ENCODE peak calls at places on chromosome 22, in six cellular contexts. Y is pancreas, E is Peyer's patch, A is stomach, O is colonic mucosa, K is HL-60. B is an unnamed sample.

GRCh38 chr22:49107961-49108530 is 719.6 kb downstream of the BRD1 start:
- DNase-seq in Y (no peak), E (no peak), A (no peak), O (no peak), K (no peak), B (no peak)

GRCh38 chr22:40040927-40041326 is 46.2 kb downstream of the FAM83F start:
- DNase-seq in Y (no peak), E (peak), A (no peak), O (no peak), K (no peak), B (no peak)

GRCh38 chr22:44587911-44588310 is 89.9 kb upstream of the RTL6 start:
- DNase-seq in Y (no peak), E (no peak), A (no peak), O (no peak), K (no peak), B (no peak)

GRCh38 chr22:36659762-36660509 is 43.6 kb downstream of the CACNG2 start:
- DNase-seq in Y (peak), E (peak), A (peak), O (peak), K (peak), B (no peak)

GRCh38 chr22:44085743-44086741 is 61.9 kb downstream of the PARVB start:
- DNase-seq in Y (peak), E (peak), A (peak), O (peak), K (peak), B (peak)

GRCh38 chr22:50014655-50015401 is 2.3 kb upstream of the IL17REL start:
- DNase-seq in Y (no peak), E (peak), A (no peak), O (no peak), K (no peak), B (no peak)

GRCh38 chr22:40749829-40750228 is 69.3 kb downstream of the SLC25A17 start:
- DNase-seq in Y (no peak), E (no peak), A (no peak), O (no peak), K (no peak), B (no peak)

GRCh38 chr22:37101311-37102063 is 8.0 kb downstream of the TMPRSS6 start:
- DNase-seq in Y (no peak), E (peak), A (peak), O (peak), K (no peak), B (no peak)

GRCh38 chr22:47367107-47367690 is 604.7 kb downstream of the TBC1D22A start:
- DNase-seq in Y (no peak), E (peak), A (peak), O (peak), K (no peak), B (no peak)

GRCh38 chr22:30290679-30291333 is 1.5 kb upstream of the CASTOR1 start:
- DNase-seq in Y (peak), E (peak), A (peak), O (peak), K (no peak), B (no peak)

GRCh38 chr22:48277868-48278581 is 1515.6 kb downstream of the TBC1D22A start:
- DNase-seq in Y (no peak), E (no peak), A (no peak), O (peak), K (no peak), B (no peak)

GRCh38 chr22:43419371-43420080 is 7.7 kb downstream of the MPPED1 start:
- DNase-seq in Y (peak), E (no peak), A (peak), O (no peak), K (no peak), B (no peak)

GRCh38 chr22:38271101-38271500 is 1.7 kb downstream of the TMEM184B start:
- DNase-seq in Y (no peak), E (no peak), A (no peak), O (no peak), K (no peak), B (no peak)

GRCh38 chr22:24407278-24407665 is 20.1 kb upstream of the ADORA2A start:
- DNase-seq in Y (no peak), E (no peak), A (no peak), O (no peak), K (no peak), B (no peak)

GRCh38 chr22:46202897-46203589 is 47.0 kb downstream of the CDPF1 start:
- DNase-seq in Y (no peak), E (peak), A (no peak), O (peak), K (no peak), B (no peak)

GRCh38 chr22:49208003-49208402 is 619.7 kb downstream of the BRD1 start:
- DNase-seq in Y (no peak), E (peak), A (peak), O (no peak), K (no peak), B (no peak)

GRCh38 chr22:37063436-37064420 is 12.2 kb downstream of the KCTD17 start:
- DNase-seq in Y (no peak), E (no peak), A (no peak), O (peak), K (no peak), B (no peak)

GRCh38 chr22:23551385-23551784 is 28.7 kb downstream of the IGLL1 start:
- DNase-seq in Y (no peak), E (no peak), A (no peak), O (no peak), K (no peak), B (no peak)

GRCh38 chr22:47355776-47356432 is 593.5 kb downstream of the TBC1D22A start:
- DNase-seq in Y (no peak), E (no peak), A (peak), O (no peak), K (no peak), B (no peak)

GRCh38 chr22:20805972-20806471 is 32.1 kb downstream of the SERPIND1 start:
- DNase-seq in Y (no peak), E (peak), A (no peak), O (no peak), K (no peak), B (no peak)

GRCh38 chr22:32076726-32077550 is 33.9 kb downstream of the SLC5A1 start:
- DNase-seq in Y (no peak), E (no peak), A (no peak), O (no peak), K (no peak), B (no peak)

GRCh38 chr22:23862103-23862502 is 4.4 kb downstream of the SLC2A11 start:
- DNase-seq in Y (no peak), E (no peak), A (no peak), O (no peak), K (no peak), B (peak)

GRCh38 chr22:49296561-49296960 is 531.1 kb downstream of the BRD1 start:
- DNase-seq in Y (no peak), E (no peak), A (peak), O (no peak), K (no peak), B (no peak)

GRCh38 chr22:26590525-26590858 is 560 bp upstream of the TPST2 start:
- DNase-seq in Y (no peak), E (no peak), A (no peak), O (peak), K (no peak), B (no peak)

GRCh38 chr22:36510384-36510783 is 3.5 kb upstream of the FOXRED2 start:
- DNase-seq in Y (no peak), E (no peak), A (no peak), O (no peak), K (no peak), B (no peak)

GRCh38 chr22:36193171-36193570 is 8.4 kb downstream of the APOL4 start:
- DNase-seq in Y (no peak), E (no peak), A (no peak), O (no peak), K (no peak), B (no peak)

GRCh38 chr22:49937758-49938564 is 19.5 kb downstream of the CRELD2 start:
- DNase-seq in Y (peak), E (no peak), A (peak), O (no peak), K (no peak), B (no peak)

GRCh38 chr22:45969414-45969799 is 7.6 kb downstream of the WNT7B start:
- DNase-seq in Y (no peak), E (no peak), A (no peak), O (no peak), K (no peak), B (no peak)

GRCh38 chr22:36258750-36259619 is 6.1 kb downstream of the APOL1 start:
- DNase-seq in Y (no peak), E (peak), A (no peak), O (no peak), K (no peak), B (no peak)

GRCh38 chr22:29476116-29476515 is 3.9 kb upstream of the NEFH start:
- DNase-seq in Y (no peak), E (no peak), A (no peak), O (no peak), K (no peak), B (no peak)

GRCh38 chr22:37196539-37197450 is 8.7 kb upstream of the C1QTNF6 start:
- DNase-seq in Y (peak), E (peak), A (peak), O (peak), K (no peak), B (no peak)

GRCh38 chr22:44574057-44574456 is 76.0 kb upstream of the RTL6 start:
- DNase-seq in Y (peak), E (peak), A (peak), O (no peak), K (no peak), B (no peak)

GRCh38 chr22:36435516-36436415 is 45.7 kb downstream of the TXN2 start:
- DNase-seq in Y (peak), E (peak), A (peak), O (peak), K (peak), B (peak)

GRCh38 chr22:41911292-41911611 is 3.6 kb downstream of the SHISA8 start:
- DNase-seq in Y (no peak), E (no peak), A (no peak), O (no peak), K (no peak), B (no peak)

GRCh38 chr22:41914611-41915034 is 251 bp downstream of the SHISA8 start:
- DNase-seq in Y (no peak), E (no peak), A (no peak), O (no peak), K (no peak), B (no peak)

GRCh38 chr22:41912338-41913039 is 2.4 kb downstream of the SHISA8 start:
- DNase-seq in Y (no peak), E (no peak), A (no peak), O (no peak), K (no peak), B (no peak)

GRCh38 chr22:41913842-41914534 is 886 bp downstream of the SHISA8 start:
- DNase-seq in Y (no peak), E (no peak), A (no peak), O (no peak), K (no peak), B (peak)

DNA sequence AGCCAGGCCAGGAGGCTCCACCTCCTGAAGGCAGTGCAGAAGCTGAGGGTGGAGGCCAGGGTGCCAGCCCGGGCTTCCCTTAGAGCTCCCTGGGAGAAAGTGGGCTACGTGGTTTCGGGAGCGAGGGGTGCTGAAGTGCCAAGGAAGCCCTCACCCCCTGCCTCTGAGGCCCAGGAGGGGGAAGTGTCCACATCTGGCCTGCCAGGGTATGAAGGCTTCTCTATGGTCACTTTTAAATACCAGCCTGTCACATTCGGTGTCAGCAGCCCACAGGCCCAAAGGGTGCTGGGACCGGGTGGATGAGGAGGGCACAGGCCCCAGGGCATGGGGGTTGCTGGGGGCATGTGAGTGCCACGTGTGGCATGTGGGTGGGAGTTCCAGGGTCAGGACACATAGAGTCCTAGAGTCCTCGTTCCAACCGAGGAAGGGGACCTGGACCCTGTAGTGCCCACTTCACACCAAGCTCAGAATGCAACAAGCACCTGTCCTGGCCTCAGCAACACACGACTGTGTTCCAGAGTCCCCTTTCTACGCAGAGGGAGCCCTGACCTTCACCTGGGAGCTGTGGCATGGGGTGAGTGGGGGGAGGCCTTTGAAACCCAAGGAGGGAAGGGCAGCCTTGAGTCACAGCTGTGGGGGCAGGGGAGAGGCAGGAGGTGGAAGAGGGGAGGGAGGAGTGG is 1.7 kb downstream of the SHISA8 start:
- DNase-seq in Y (no peak), E (no peak), A (no peak), O (no peak), K (no peak), B (no peak)
- H3K4me3 ChIP-seq in Y (no peak), E (no peak), A (no peak), O (no peak), K (no peak), B (no peak)

GRCh38 chr22:17965538-17966402 is 58.6 kb downstream of the MICAL3 start:
- DNase-seq in Y (no peak), E (no peak), A (no peak), O (no peak), K (no peak), B (no peak)

GRCh38 chr22:17966403-17966717 is 58.0 kb downstream of the MICAL3 start:
- DNase-seq in Y (no peak), E (no peak), A (no peak), O (no peak), K (no peak), B (no peak)

GRCh38 chr22:17964153-17964552 is 60.2 kb downstream of the MICAL3 start:
- DNase-seq in Y (no peak), E (no peak), A (no peak), O (no peak), K (no peak), B (no peak)

GRCh38 chr22:17963015-17963414 is 61.3 kb downstream of the MICAL3 start:
- DNase-seq in Y (no peak), E (no peak), A (no peak), O (no peak), K (no peak), B (no peak)

GRCh38 chr22:17964647-17965046 is 59.7 kb downstream of the MICAL3 start:
- DNase-seq in Y (no peak), E (no peak), A (no peak), O (no peak), K (no peak), B (no peak)
- H3K27ac ChIP-seq in Y (no peak), E (no peak), A (no peak), O (no peak), K (no peak), B (no peak)

GRCh38 chr22:19766506-19767426 is 6.2 kb downstream of the TBX1 start:
- DNase-seq in Y (peak), E (peak), A (peak), O (peak), K (peak), B (peak)
- H3K4me3 ChIP-seq in Y (peak), E (peak), A (peak), O (peak), K (peak), B (no peak)

DNA sequence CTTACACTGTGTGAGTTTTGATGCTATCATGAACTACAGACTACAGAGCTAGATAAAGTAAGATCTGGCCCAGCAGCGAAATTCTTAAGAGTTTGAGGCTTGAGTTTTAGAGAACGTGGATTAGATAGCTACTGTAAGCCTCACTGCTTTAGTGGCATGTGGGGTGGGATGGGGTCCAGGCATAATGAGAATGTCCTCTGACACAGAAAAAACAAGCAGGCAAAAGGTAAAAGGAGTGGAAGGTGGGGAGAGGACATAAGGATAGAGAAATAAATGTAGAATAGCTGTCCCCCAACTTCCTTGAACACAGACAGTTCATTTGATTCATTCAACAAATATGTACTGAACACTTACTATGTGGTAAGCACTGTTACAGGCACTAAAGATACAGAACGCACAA is 324.5 kb upstream of the PITPNB start:
- DNase-seq in Y (no peak), E (no peak), A (no peak), O (no peak), K (no peak), B (no peak)
- H3K27ac ChIP-seq in Y (no peak), E (no peak), A (no peak), O (no peak), K (no peak), B (no peak)

DNA sequence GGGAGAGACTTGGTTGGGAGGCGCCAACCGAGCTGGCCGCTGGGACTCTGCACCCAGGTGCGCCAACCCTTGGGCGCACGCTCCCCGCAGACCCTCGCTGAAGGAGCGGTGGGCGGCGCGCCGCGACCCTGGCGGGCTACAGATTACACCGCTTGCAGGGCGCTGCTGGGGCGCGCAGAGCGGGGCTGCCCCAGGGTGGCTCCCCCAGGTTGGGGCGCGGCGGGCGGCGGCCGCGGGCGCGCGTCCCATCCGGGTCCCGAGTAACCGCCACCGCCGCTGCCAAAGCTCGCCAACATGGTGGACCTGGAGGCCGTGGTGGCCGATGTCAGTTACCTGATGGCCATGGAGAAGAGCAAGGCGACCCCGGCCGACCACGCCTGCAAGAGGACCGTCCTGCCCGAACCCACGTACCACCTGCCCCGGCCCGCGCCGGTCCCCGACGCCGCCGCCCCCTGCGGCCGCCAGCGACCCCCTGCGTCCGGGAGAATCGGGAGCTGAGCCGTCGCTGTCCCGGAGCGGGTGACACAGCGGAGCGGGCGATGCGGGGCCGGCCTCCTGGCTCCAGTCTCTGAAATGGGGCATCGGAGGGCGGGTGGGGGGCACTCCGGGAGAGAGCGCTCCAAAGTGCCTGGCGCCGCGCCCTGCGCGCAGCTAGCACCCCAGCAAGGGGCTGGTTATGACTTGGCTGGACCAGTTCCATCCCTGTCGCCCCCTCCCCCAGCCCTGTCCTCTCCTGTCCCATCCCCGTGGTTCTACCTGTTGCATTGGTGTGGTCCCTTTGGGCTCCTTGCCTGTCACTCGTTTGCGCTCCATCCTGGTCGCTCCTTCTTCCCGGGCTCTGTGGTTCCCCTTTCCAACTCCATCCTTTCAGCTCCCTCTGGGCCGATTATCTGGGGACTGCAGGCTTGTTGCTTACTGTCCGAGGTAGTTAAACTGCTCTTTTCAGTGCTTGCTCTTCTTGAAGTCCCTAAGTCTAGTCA is 143.3 kb upstream of the GRK3 start:
- DNase-seq in Y (no peak), E (no peak), A (no peak), O (no peak), K (no peak), B (no peak)
- H3K4me3 ChIP-seq in Y (no peak), E (peak), A (peak), O (peak), K (peak), B (no peak)

GRCh38 chr22:33544707-33545106 is 375.6 kb downstream of the LARGE1 start:
- DNase-seq in Y (no peak), E (no peak), A (no peak), O (no peak), K (no peak), B (no peak)
- H3K27ac ChIP-seq in Y (no peak), E (no peak), A (no peak), O (no peak), K (no peak), B (no peak)